ENCODE peak calls at places on chromosome 1, in nine cellular contexts. Q is DMS153; R is fibroblast of pulmonary artery; S is Kasumi-1; N is HT1080; I is KBM-7; F is sigmoid colon; B is stimulated activated CD8-positive, alpha-beta memory T cell treated with anti-CD3 and anti-CD28 coated beads, Interleukin-15, amount 100 ng/mL, for 1 hour; K is lower lobe of right lung. X is an unnamed sample.

GRCh38 chr1:240465531-240465940 is 146.4 kb downstream of the GREM2 start:
- DNase-seq in F (no peak), B (no peak), N (peak), K (no peak), Q (no peak), R (peak), S (no peak), I (no peak), X (no peak)

GRCh38 chr1:8903410-8903809 is 24.9 kb upstream of the ENO1 start:
- DNase-seq in K (no peak), I (no peak), S (no peak), N (no peak), R (peak), Q (no peak), F (no peak), B (no peak), X (no peak)

GRCh38 chr1:225817611-225818061 is 7.7 kb downstream of the EPHX1 start:
- DNase-seq in B (no peak), I (peak), S (no peak), K (peak), R (peak), Q (peak), N (peak), F (peak), X (peak)

GRCh38 chr1:211601159-211601558 is 22.2 kb upstream of the SLC30A1 start:
- DNase-seq in B (no peak), I (no peak), Q (no peak), S (no peak), R (no peak), N (no peak), K (no peak), F (no peak), X (no peak)

GRCh38 chr1:77834771-77835334 is 53.6 kb upstream of the NEXN start:
- DNase-seq in S (no peak), F (peak), R (peak), B (no peak), Q (peak), I (no peak), N (no peak), K (no peak), X (no peak)

GRCh38 chr1:11893907-11894251 is 32.3 kb downstream of the KIAA2013 start:
- DNase-seq in K (peak), I (peak), S (peak), R (peak), B (peak), Q (peak), F (no peak), N (peak), X (peak)

GRCh38 chr1:17913326-17914115 is 158.4 kb downstream of the ACTL8 start:
- DNase-seq in S (no peak), N (no peak), B (no peak), I (no peak), F (no peak), R (no peak), Q (no peak), K (no peak), X (no peak)

GRCh38 chr1:58143972-58144752 is 402.4 kb downstream of the OMA1 start:
- DNase-seq in R (no peak), N (no peak), F (no peak), Q (no peak), S (no peak), B (no peak), I (no peak), K (no peak), X (no peak)

GRCh38 chr1:116990612-116991151 is 10.9 kb upstream of the CD101 start:
- DNase-seq in R (peak), F (peak), N (peak), S (peak), B (no peak), I (peak), K (no peak), Q (peak), X (no peak)

GRCh38 chr1:241240084-241240483 is 116.9 kb downstream of the RGS7 start:
- DNase-seq in K (no peak), S (no peak), R (no peak), Q (no peak), F (no peak), N (peak), B (no peak), I (no peak), X (no peak)